ENCODE peak calls at places on chromosomes 6 and 20, in ten cellular contexts. Z, D, N, L, H, R, J, Y, M and K are unnamed samples.

GRCh38 chr6:16130932-16131387 is 2.1 kb downstream of the MYLIP start:
- DNase-seq in D (peak), Z (no peak), N (no peak), L (peak), Y (peak), R (no peak), H (peak), M (peak), J (peak), K (peak)

GRCh38 chr6:14711056-14711703 is 534.7 kb upstream of the JARID2 start:
- DNase-seq in D (peak), Z (no peak), Y (no peak), R (no peak), M (peak), L (peak), N (no peak), J (no peak), H (peak), K (peak)

GRCh38 chr20:54131675-54132611 is 41.8 kb downstream of the CYP24A1 start:
- DNase-seq in Y (no peak), Z (no peak), M (no peak), L (no peak), D (no peak), N (peak), J (no peak), R (no peak), H (no peak), K (no peak)

GRCh38 chr20:53626584-53626983 is 32.9 kb upstream of the ZNF217 start:
- DNase-seq in H (no peak), Z (no peak), J (no peak), L (no peak), Y (no peak), N (no peak), R (no peak), D (no peak), M (no peak), K (no peak)

GRCh38 chr6:75402296-75402695 is 91.3 kb downstream of the FILIP1 start:
- DNase-seq in Z (no peak), N (no peak), D (no peak), L (peak), M (no peak), Y (no peak), H (no peak), J (no peak), R (no peak), K (peak)

GRCh38 chr6:80465513-80465912 is 359.0 kb downstream of the BCKDHB start:
- DNase-seq in R (no peak), J (no peak), L (no peak), M (no peak), Y (no peak), Z (no peak), H (no peak), D (no peak), N (no peak), K (no peak)

GRCh38 chr20:45470262-45470931 is 844 bp downstream of the WFDC2 start:
- DNase-seq in M (peak), Z (peak), H (no peak), D (peak), N (peak), L (no peak), Y (no peak), R (no peak), J (no peak), K (no peak)

GRCh38 chr6:152984387-152984872 is 1.6 kb upstream of the FBXO5 start:
- DNase-seq in R (no peak), M (no peak), Z (no peak), H (no peak), N (no peak), L (no peak), D (no peak), J (no peak), Y (no peak), K (no peak)

GRCh38 chr20:44814937-44815336 is 4.6 kb upstream of the RIMS4 start:
- DNase-seq in L (no peak), D (no peak), Z (no peak), J (no peak), R (no peak), H (no peak), M (no peak), N (no peak), Y (no peak), K (no peak)

GRCh38 chr6:109496036-109496761 is 13.2 kb upstream of the ZBTB24 start:
- DNase-seq in N (no peak), H (no peak), Y (no peak), Z (no peak), J (no peak), R (no peak), M (peak), L (no peak), D (no peak), K (no peak)

GRCh38 chr6:24796616-24797290 is 2.0 kb downstream of the ARMH2 start:
- DNase-seq in Y (no peak), H (no peak), L (no peak), J (no peak), M (no peak), Z (no peak), N (no peak), D (no peak), R (no peak), K (no peak)

GRCh38 chr20:19785886-19786285 is 27.8 kb downstream of the RIN2 start:
- DNase-seq in L (no peak), M (no peak), H (no peak), J (no peak), R (no peak), N (no peak), Y (no peak), Z (no peak), D (no peak), K (peak)

GRCh38 chr6:156634971-156635371 is 142.2 kb upstream of the ARID1B start:
- DNase-seq in Y (no peak), D (no peak), Z (no peak), H (no peak), L (no peak), J (no peak), M (no peak), N (no peak), R (no peak), K (no peak)

GRCh38 chr20:14896569-14896968 is 559.2 kb upstream of the FLRT3 start:
- DNase-seq in Y (no peak), N (no peak), M (no peak), L (no peak), Z (no peak), R (no peak), J (no peak), D (peak), H (no peak), K (no peak)

GRCh38 chr20:63274381-63275228 is 2.0 kb downstream of the ARFGAP1 start:
- DNase-seq in Z (no peak), L (no peak), M (no peak), J (no peak), Y (no peak), D (no peak), N (no peak), H (no peak), R (no peak), K (no peak)

GRCh38 chr6:169411296-169411695 is 157.7 kb upstream of the THBS2 start:
- DNase-seq in D (no peak), N (no peak), M (no peak), L (no peak), J (no peak), R (no peak), Y (no peak), Z (no peak), H (no peak), K (no peak)

GRCh38 chr20:35293303-35294292 is 1.4 kb upstream of the FAM83C start:
- DNase-seq in Z (no peak), M (no peak), Y (no peak), R (no peak), J (no peak), L (no peak), H (no peak), D (no peak), N (no peak), K (no peak)

GRCh38 chr20:19351542-19351941 is 139.1 kb downstream of the SLC24A3 start:
- DNase-seq in Y (no peak), J (no peak), L (no peak), M (no peak), H (no peak), N (no peak), Z (no peak), D (no peak), R (no peak), K (no peak)

GRCh38 chr6:144162977-144163376 is 12.7 kb downstream of the STX11 start:
- DNase-seq in H (no peak), L (no peak), Z (no peak), M (no peak), N (no peak), R (no peak), J (no peak), Y (no peak), D (no peak), K (no peak)

GRCh38 chr6:814378-815347 is 121.7 kb upstream of the EXOC2 start:
- DNase-seq in J (no peak), R (no peak), H (no peak), Z (no peak), L (no peak), Y (no peak), D (no peak), M (no peak), N (no peak), K (no peak)

GRCh38 chr6:27145731-27146455 is 101.6 kb upstream of the PRSS16 start:
- DNase-seq in M (peak), J (peak), L (peak), R (no peak), H (peak), N (no peak), D (peak), Z (peak), Y (peak), K (peak)

GRCh38 chr20:3932277-3933073 is 43.3 kb downstream of the PANK2 start:
- DNase-seq in L (peak), N (no peak), M (peak), R (no peak), D (peak), J (no peak), Y (no peak), Z (no peak), H (peak), K (no peak)

GRCh38 chr20:61253264-61253639 is 1.2 kb downstream of the CDH4 start:
- DNase-seq in D (peak), Y (no peak), Z (no peak), M (no peak), R (no peak), H (no peak), N (no peak), J (no peak), L (peak), K (no peak)

GRCh38 chr6:98382246-98382645 is 452.1 kb upstream of the POU3F2 start:
- DNase-seq in R (no peak), M (no peak), L (no peak), Z (no peak), H (no peak), D (no peak), N (no peak), J (no peak), Y (no peak), K (no peak)

GRCh38 chr6:27871919-27872633 is 40.1 kb downstream of the OR2B2 start:
- DNase-seq in R (peak), L (peak), D (peak), H (peak), N (peak), M (peak), J (peak), Z (peak), Y (peak), K (peak)

GRCh38 chr6:68640506-68640875 is 5.4 kb downstream of the ADGRB3 start:
- DNase-seq in R (no peak), M (no peak), D (no peak), N (no peak), H (no peak), Y (no peak), J (no peak), L (no peak), Z (no peak), K (no peak)